ENCODE peak calls at places on chromosomes 13 and 19, in four cellular contexts. One of them, this sample, is unnamed.

GRCh38 chr19:33304760-33305647 is 2.7 kb upstream of the CEBPA start:
- DNase-seq in A172: no peak
- DNase-seq in WTC11: no peak
- DNase-seq in GM10248: no peak
- DNase-seq in this sample: peak; percentile 79

GRCh38 chr13:51364404-51365008 is 25.0 kb downstream of the SERPINE3 start:
- DNase-seq in A172: peak; percentile 47
- DNase-seq in GM10248: no peak
- DNase-seq in WTC11: no peak
- DNase-seq in this sample: no peak

GRCh38 chr13:105084931-105085330 is 1450.5 kb downstream of the EFNB2 start:
- DNase-seq in A172: no peak
- DNase-seq in WTC11: no peak
- DNase-seq in GM10248: no peak
- DNase-seq in this sample: no peak

GRCh38 chr19:4823577-4823976 is 7.9 kb downstream of the TICAM1 start:
- DNase-seq in WTC11: no peak
- DNase-seq in A172: no peak
- DNase-seq in GM10248: no peak
- DNase-seq in this sample: no peak

GRCh38 chr13:48580185-48580803 is 47.4 kb upstream of the RCBTB2 start:
- DNase-seq in GM10248: peak; percentile 20
- DNase-seq in WTC11: peak; percentile 71
- DNase-seq in A172: peak; percentile 51
- DNase-seq in this sample: no peak

GRCh38 chr19:18483119-18483518 is 38.8 kb downstream of the ELL start:
- DNase-seq in WTC11: no peak
- DNase-seq in A172: no peak
- DNase-seq in GM10248: no peak
- DNase-seq in this sample: no peak

GRCh38 chr13:30222253-30222652 is 85.1 kb downstream of the KATNAL1 start:
- DNase-seq in WTC11: no peak
- DNase-seq in GM10248: no peak
- DNase-seq in A172: peak; percentile 4
- DNase-seq in this sample: no peak

GRCh38 chr13:79711631-79712030 is 230.7 kb downstream of the NDFIP2 start:
- DNase-seq in A172: no peak
- DNase-seq in GM10248: no peak
- DNase-seq in WTC11: no peak
- DNase-seq in this sample: no peak

GRCh38 chr19:29415507-29415906 is 110.3 kb upstream of the VSTM2B start:
- DNase-seq in WTC11: peak; percentile 54
- DNase-seq in GM10248: no peak
- DNase-seq in A172: no peak
- DNase-seq in this sample: no peak

GRCh38 chr13:111573362-111573761 is 252.9 kb downstream of the TEX29 start:
- DNase-seq in GM10248: no peak
- DNase-seq in WTC11: no peak
- DNase-seq in A172: no peak
- DNase-seq in this sample: no peak

GRCh38 chr19:55592391-55593090 is 6.8 kb downstream of the FIZ1 start:
- DNase-seq in GM10248: no peak
- DNase-seq in WTC11: no peak
- DNase-seq in A172: no peak
- DNase-seq in this sample: no peak

GRCh38 chr19:1259206-1259872 is 9.8 kb upstream of the CIRBP start:
- DNase-seq in WTC11: peak; percentile 74
- DNase-seq in A172: peak; percentile 84
- DNase-seq in GM10248: peak; percentile 68
- DNase-seq in this sample: peak; percentile 88

GRCh38 chr13:49620170-49620621 is 8.1 kb upstream of the ARL11 start:
- DNase-seq in A172: no peak
- DNase-seq in GM10248: peak; percentile 73
- DNase-seq in WTC11: no peak
- DNase-seq in this sample: no peak

GRCh38 chr13:29583073-29583785 is 12.3 kb downstream of the SLC7A1 start:
- DNase-seq in A172: peak; percentile 81
- DNase-seq in GM10248: no peak
- DNase-seq in WTC11: no peak
- DNase-seq in this sample: no peak

GRCh38 chr13:109787135-109787954 is 962 bp upstream of the IRS2 start:
- DNase-seq in WTC11: peak; percentile 63
- DNase-seq in GM10248: no peak
- DNase-seq in A172: peak; percentile 53
- DNase-seq in this sample: peak; percentile 66

GRCh38 chr19:4229179-4229931 is at the start of gene EBI3:
- DNase-seq in A172: peak; percentile 92
- DNase-seq in GM10248: peak; percentile 89
- DNase-seq in WTC11: no peak
- DNase-seq in this sample: no peak

GRCh38 chr19:16626796-16627193 is 1.2 kb downstream of the MED26 start:
- DNase-seq in GM10248: no peak
- DNase-seq in WTC11: no peak
- DNase-seq in A172: no peak
- DNase-seq in this sample: no peak

GRCh38 chr13:29255567-29255966 is 339.9 kb downstream of the SLC7A1 start:
- DNase-seq in A172: no peak
- DNase-seq in GM10248: no peak
- DNase-seq in WTC11: no peak
- DNase-seq in this sample: no peak

GRCh38 chr19:29509456-29509855 is 16.3 kb upstream of the VSTM2B start:
- DNase-seq in A172: no peak
- DNase-seq in GM10248: no peak
- DNase-seq in WTC11: no peak
- DNase-seq in this sample: peak; percentile 15

GRCh38 chr13:35630551-35631275 is 154.2 kb upstream of the MAB21L1 start:
- DNase-seq in GM10248: peak; percentile 17
- DNase-seq in A172: peak; percentile 51
- DNase-seq in WTC11: peak; percentile 28
- DNase-seq in this sample: no peak

GRCh38 chr13:109671919-109672318 is 114.5 kb downstream of the IRS2 start:
- DNase-seq in WTC11: no peak
- DNase-seq in A172: no peak
- DNase-seq in GM10248: no peak
- DNase-seq in this sample: no peak

GRCh38 chr19:30679789-30680188 is 307.6 kb downstream of the ZNF536 start:
- DNase-seq in GM10248: no peak
- DNase-seq in A172: no peak
- DNase-seq in WTC11: no peak
- DNase-seq in this sample: no peak

GRCh38 chr19:53467138-53467502 is 413 bp upstream of the ZNF813 start:
- DNase-seq in GM10248: no peak
- DNase-seq in WTC11: peak; percentile 53
- DNase-seq in A172: no peak
- DNase-seq in this sample: peak; percentile 54

This sample was measured in lower lobe of right lung.